ENCODE peak calls at places on chromosomes 5 and 9, in four cellular contexts. L is brain microvascular endothelial cell, X is AG09319, Q is SK-N-SH. N is an unnamed sample.

GRCh38 chr9:114611516-114612271 is 603 bp downstream of the TMEM268 start:
- DNase-seq in L (peak; percentile 37), X (no peak), Q (no peak), N (no peak)

GRCh38 chr5:124932791-124933600 is 186.6 kb upstream of the ZNF608 start:
- DNase-seq in L (no peak), X (peak; percentile 31), Q (peak; percentile 53), N (no peak)

GRCh38 chr9:21408817-21409216 is at the start of gene IFNA8:
- DNase-seq in L (no peak), X (no peak), Q (no peak), N (no peak)

GRCh38 chr5:34826347-34826746 is 12.6 kb upstream of the TTC23L start:
- DNase-seq in L (peak; percentile 25), X (no peak), Q (no peak), N (no peak)

GRCh38 chr9:708556-709432 is 132.7 kb upstream of the DMRT1 start:
- DNase-seq in L (no peak), X (no peak), Q (no peak), N (no peak)

GRCh38 chr5:161051920-161052500 is 200.0 kb upstream of the ATP10B start:
- DNase-seq in L (no peak), X (no peak), Q (no peak), N (no peak)

GRCh38 chr5:52738095-52738506 is 49.6 kb upstream of the ITGA1 start:
- DNase-seq in L (peak; percentile 85), X (no peak), Q (no peak), N (no peak)

GRCh38 chr5:107636555-107636954 is 34.2 kb downstream of the EFNA5 start:
- DNase-seq in L (no peak), X (no peak), Q (no peak), N (no peak)

GRCh38 chr9:7185612-7186011 is 427.8 kb downstream of the KDM4C start:
- DNase-seq in L (peak; percentile 87), X (no peak), Q (no peak), N (peak; percentile 58)

GRCh38 chr5:82278711-82279370 is 687 bp upstream of the RPS23 start:
- DNase-seq in L (no peak), X (no peak), Q (no peak), N (no peak)

GRCh38 chr9:127206666-127207065 is 57.9 kb upstream of the GARNL3 start:
- DNase-seq in L (no peak), X (no peak), Q (no peak), N (no peak)

GRCh38 chr9:127205952-127206351 is 58.6 kb upstream of the GARNL3 start:
- DNase-seq in L (no peak), X (no peak), Q (no peak), N (no peak)

GRCh38 chr9:127203501-127204327 is 60.9 kb upstream of the GARNL3 start:
- DNase-seq in L (no peak), X (no peak), Q (no peak), N (no peak)

GRCh38 chr9:127202461-127203139 is 62.0 kb upstream of the GARNL3 start:
- DNase-seq in L (no peak), X (no peak), Q (peak; percentile 72), N (no peak)

GRCh38 chr9:127204771-127205470 is 59.7 kb upstream of the GARNL3 start:
- DNase-seq in L (peak; percentile 47), X (no peak), Q (peak; percentile 62), N (no peak)
- TF ChIP-seq CTCF in L (peak; percentile 55), X (peak; percentile 33), Q (peak; percentile 47), N (peak; percentile 46)

GRCh38 chr9:136110082-136111061 is 8.3 kb downstream of the TMEM250 start:
- DNase-seq in L (no peak), X (no peak), Q (no peak), N (no peak)
- TF ChIP-seq CTCF in L (peak; percentile 60), X (peak; percentile 33), Q (no peak), N (peak; percentile 32)

DNA sequence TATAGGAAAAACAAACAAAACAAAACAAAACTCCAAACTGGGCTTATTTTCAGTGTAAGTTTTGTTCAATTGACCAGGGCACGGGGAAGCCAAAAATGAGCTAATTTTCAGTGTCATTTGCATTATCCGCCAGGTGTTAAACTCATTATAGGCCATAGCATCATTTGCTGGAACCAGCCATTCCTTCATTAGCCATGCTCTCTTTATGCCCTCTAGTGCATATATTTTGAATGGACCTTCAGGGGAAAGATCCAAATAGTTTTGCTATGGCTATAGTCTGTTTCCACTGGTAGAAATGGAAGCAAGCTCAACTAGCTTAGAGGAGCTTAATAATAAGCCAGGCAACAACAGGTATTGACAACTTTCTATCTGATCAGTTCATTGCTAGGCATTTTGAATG is 1205.3 kb upstream of the DMAC1 start:
- DNase-seq in L (no peak), X (no peak), Q (no peak), N (no peak)
- TF ChIP-seq CTCF in L (no peak), X (no peak), Q (no peak), N (no peak)

DNA sequence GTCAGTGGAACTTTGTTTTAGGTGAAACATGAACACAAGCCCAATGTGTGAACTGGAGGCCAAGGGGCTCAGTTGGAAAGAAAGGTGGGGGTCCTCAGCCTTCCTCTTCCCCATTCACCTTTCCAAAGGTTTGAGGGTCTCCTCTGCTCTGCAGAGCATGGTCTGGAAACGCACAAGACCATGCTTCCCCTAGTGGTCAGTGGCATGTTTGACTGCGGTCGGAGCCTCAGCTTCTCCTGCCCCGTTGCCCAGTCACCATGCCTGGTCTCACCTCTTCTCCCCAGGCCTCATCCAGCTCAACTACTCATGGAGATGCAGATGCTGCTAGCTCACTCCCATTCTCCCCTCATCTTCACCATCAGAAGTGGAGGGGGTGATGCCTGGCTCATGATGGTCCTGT is 340.3 kb downstream of the GADD45G start:
- DNase-seq in L (no peak), X (no peak), Q (no peak), N (no peak)
- TF ChIP-seq CTCF in L (peak; percentile 41), X (no peak), Q (no peak), N (no peak)

GRCh38 chr9:16715404-16715803 is 155.1 kb downstream of the BNC2 start:
- DNase-seq in L (no peak), X (peak; percentile 71), Q (no peak), N (no peak)
- TF ChIP-seq CTCF in L (no peak), X (peak; percentile 4), Q (no peak), N (peak; percentile 19)

N was measured in AG04450.